ENCODE peak calls at places on chromosome 1, in nine cellular contexts. Y is vagina, P is mesothelial cell of epicardium, Z is left lung, L is A549, Q is RWPE1, A is H9, X is ascending aorta, G is astrocyte of the spinal cord. B is an unnamed sample.

GRCh38 chr1:228687562-228687961 is 47.7 kb upstream of the RHOU start:
- DNase-seq in Y (no peak), P (no peak), Z (no peak), L (no peak), Q (no peak), A (no peak), X (no peak), G (no peak), B (no peak)

GRCh38 chr1:15765495-15766194 is 7.0 kb downstream of the FBLIM1 start:
- DNase-seq in Y (peak; percentile 93), P (no peak), Z (no peak), L (no peak), Q (peak; percentile 97), A (no peak), X (no peak), G (peak; percentile 88), B (no peak)

GRCh38 chr1:19852036-19852435 is 30.2 kb upstream of the OTUD3 start:
- DNase-seq in Y (no peak), P (no peak), Z (no peak), L (no peak), Q (no peak), A (no peak), X (no peak), G (peak; percentile 15), B (no peak)

GRCh38 chr1:50418600-50419109 is 4.6 kb downstream of the DMRTA2 start:
- DNase-seq in Y (no peak), P (peak; percentile 53), Z (peak; percentile 73), L (no peak), Q (no peak), A (peak; percentile 50), X (no peak), G (no peak), B (no peak)

GRCh38 chr1:9352364-9353140 is 59.9 kb downstream of the SPSB1 start:
- DNase-seq in Y (no peak), P (no peak), Z (no peak), L (no peak), Q (no peak), A (peak; percentile 46), X (no peak), G (no peak), B (no peak)

GRCh38 chr1:69220672-69221071 is 347.1 kb upstream of the LRRC7 start:
- DNase-seq in Y (no peak), P (no peak), Z (no peak), L (no peak), Q (no peak), A (no peak), X (no peak), G (no peak), B (no peak)

GRCh38 chr1:170001266-170001665 is 73.2 kb downstream of the KIFAP3 start:
- DNase-seq in Y (no peak), P (no peak), Z (no peak), L (no peak), Q (no peak), A (no peak), X (no peak), G (no peak), B (no peak)

GRCh38 chr1:172917972-172918371 is 132.8 kb downstream of the TNFSF18 start:
- DNase-seq in Y (no peak), P (no peak), Z (no peak), L (peak; percentile 80), Q (peak; percentile 97), A (no peak), X (no peak), G (peak; percentile 96), B (no peak)

GRCh38 chr1:231770776-231771175 is 144.2 kb downstream of the DISC1 start:
- DNase-seq in Y (no peak), P (no peak), Z (no peak), L (no peak), Q (no peak), A (no peak), X (no peak), G (no peak), B (no peak)

GRCh38 chr1:220189750-220190347 is 82.4 kb downstream of the RAB3GAP2 start:
- DNase-seq in Y (no peak), P (no peak), Z (no peak), L (peak; percentile 33), Q (peak; percentile 53), A (no peak), X (no peak), G (peak; percentile 35), B (no peak)

GRCh38 chr1:16032388-16033100 is 10.7 kb downstream of the CLCNKA start:
- DNase-seq in Y (no peak), P (peak; percentile 83), Z (peak; percentile 90), L (peak; percentile 77), Q (peak; percentile 90), A (peak; percentile 98), X (peak; percentile 59), G (peak; percentile 85), B (peak; percentile 29)

GRCh38 chr1:36248250-36248894 is 24.1 kb downstream of the THRAP3 start:
- DNase-seq in Y (no peak), P (no peak), Z (no peak), L (peak; percentile 30), Q (peak; percentile 13), A (no peak), X (peak; percentile 66), G (peak; percentile 89), B (no peak)

GRCh38 chr1:230394134-230394533 is 32.0 kb downstream of the PGBD5 start:
- DNase-seq in Y (no peak), P (no peak), Z (no peak), L (no peak), Q (no peak), A (peak; percentile 52), X (no peak), G (no peak), B (no peak)

DNA sequence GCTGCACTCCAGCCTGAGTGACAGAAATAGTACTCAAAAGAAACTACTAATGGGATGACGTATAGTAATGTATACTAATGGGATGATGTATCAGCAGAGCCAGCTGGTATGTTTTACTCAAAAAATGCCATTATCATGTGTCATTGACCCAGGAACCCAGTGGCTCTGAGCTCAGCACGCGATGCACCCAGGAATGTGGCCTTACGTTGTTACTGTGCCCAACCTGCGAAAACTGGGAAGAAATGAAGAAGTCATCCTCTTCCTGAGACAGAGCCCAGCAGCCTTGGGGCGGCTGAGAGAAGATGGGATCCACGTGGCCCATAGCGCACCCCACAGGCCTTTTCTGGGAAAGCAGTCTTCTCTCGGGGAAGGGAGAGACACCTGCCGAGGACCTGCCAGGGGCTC is 8.8 kb downstream of the UBE2J2 start:
- DNase-seq in Y (no peak), P (no peak), Z (no peak), L (no peak), Q (peak; percentile 85), A (peak; percentile 70), X (no peak), G (peak; percentile 95), B (no peak)
- TF ChIP-seq CTCF in Y (no peak), P (no peak), Z (no peak), L (no peak), Q (no peak), A (peak; percentile 65), X (no peak), G (peak; percentile 60), B (no peak)

GRCh38 chr1:195886000-195886399 is 722.2 kb downstream of the KCNT2 start:
- DNase-seq in Y (no peak), P (no peak), Z (no peak), L (no peak), Q (peak; percentile 13), A (no peak), X (no peak), G (no peak), B (no peak)
- TF ChIP-seq CTCF in Y (no peak), P (no peak), Z (no peak), L (peak; percentile 7), Q (no peak), A (peak; percentile 74), X (no peak), G (no peak), B (no peak)

GRCh38 chr1:109630081-109630880 is 10.6 kb downstream of the AMPD2 start:
- DNase-seq in Y (peak; percentile 67), P (no peak), Z (peak; percentile 64), L (no peak), Q (peak; percentile 27), A (peak; percentile 66), X (no peak), G (no peak), B (no peak)
- TF ChIP-seq CTCF in Y (no peak), P (peak; percentile 39), Z (peak; percentile 29), L (peak; percentile 31), Q (peak; percentile 39), A (peak; percentile 56), X (no peak), G (peak; percentile 20), B (no peak)

DNA sequence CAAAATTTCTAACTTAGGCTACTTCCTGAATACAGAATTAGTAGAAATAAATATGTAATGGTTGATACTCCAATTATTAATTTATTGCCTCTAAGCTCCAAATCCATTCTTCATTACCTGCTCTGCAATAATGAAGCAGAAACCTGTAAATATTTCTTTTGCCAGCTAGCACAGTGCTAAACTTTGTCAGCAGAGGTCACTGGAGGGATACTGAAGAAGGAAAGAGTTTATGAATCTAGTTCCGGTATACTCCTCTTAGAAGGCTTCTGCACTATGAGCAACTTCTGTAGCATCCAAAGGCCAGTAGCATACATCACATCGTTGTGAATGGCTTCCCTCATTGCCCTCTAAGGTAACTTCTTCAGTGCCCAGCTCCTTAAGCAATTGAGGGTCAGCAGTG is 81.0 kb upstream of the LHX8 start:
- DNase-seq in Y (no peak), P (no peak), Z (no peak), L (no peak), Q (no peak), A (no peak), X (no peak), G (no peak), B (no peak)
- TF ChIP-seq CTCF in Y (no peak), P (no peak), Z (no peak), L (peak; percentile 36), Q (peak; percentile 13), A (peak; percentile 68), X (no peak), G (no peak), B (no peak)